ENCODE peak calls at places on chromosomes 16 and 17, in ten cellular contexts. Y is Caco-2, L is hypothalamus, F is A549, O is NCI-H1092 treated with DMSO at 0.1 percent for 48 hours, A is right cardiac atrium, D is left ventricle myocardium inferior, G is MV-4-11, H is ascending aorta, I is cerebellar cortex. S is an unnamed sample.

GRCh38 chr16:2512920-2513404 is 790 bp upstream of the ATP6V0C start:
- DNase-seq in Y (no peak), L (no peak), F (no peak), O (peak; percentile 66), A (no peak), D (no peak), G (no peak), H (no peak), I (no peak), S (no peak)

GRCh38 chr16:69520800-69521602 is 44.8 kb upstream of the NFAT5 start:
- DNase-seq in Y (no peak), L (no peak), F (no peak), O (no peak), A (no peak), D (no peak), G (peak; percentile 68), H (no peak), I (no peak), S (no peak)

GRCh38 chr17:38598995-38599394 is 6.8 kb downstream of the SRCIN1 start:
- DNase-seq in Y (no peak), L (no peak), F (no peak), O (no peak), A (no peak), D (no peak), G (no peak), H (no peak), I (no peak), S (no peak)

GRCh38 chr17:58156839-58157803 is 8.9 kb downstream of the OR4D1 start:
- DNase-seq in Y (no peak), L (no peak), F (peak; percentile 50), O (no peak), A (peak; percentile 33), D (peak; percentile 21), G (no peak), H (no peak), I (peak; percentile 55), S (peak; percentile 46)

GRCh38 chr17:76248013-76248782 is 7.9 kb upstream of the RNF157 start:
- DNase-seq in Y (no peak), L (no peak), F (no peak), O (no peak), A (no peak), D (no peak), G (peak; percentile 8), H (no peak), I (no peak), S (no peak)

GRCh38 chr17:7852919-7853692 is 1.8 kb upstream of the TMEM88 start:
- DNase-seq in Y (no peak), L (no peak), F (no peak), O (no peak), A (peak; percentile 28), D (no peak), G (no peak), H (no peak), I (no peak), S (no peak)

GRCh38 chr17:81978901-81979298 is 1.5 kb downstream of the ASPSCR1 start:
- DNase-seq in Y (no peak), L (no peak), F (no peak), O (no peak), A (no peak), D (no peak), G (no peak), H (no peak), I (no peak), S (peak; percentile 49)

GRCh38 chr17:78040561-78041400 is 82.3 kb downstream of the TNRC6C start:
- DNase-seq in Y (peak; percentile 76), L (peak; percentile 26), F (peak; percentile 81), O (peak; percentile 85), A (peak; percentile 59), D (peak; percentile 63), G (peak; percentile 77), H (peak; percentile 21), I (peak; percentile 81), S (peak; percentile 71)

GRCh38 chr17:52027081-52027480 is 131.4 kb downstream of the CA10 start:
- DNase-seq in Y (no peak), L (no peak), F (no peak), O (no peak), A (no peak), D (no peak), G (no peak), H (no peak), I (no peak), S (no peak)

GRCh38 chr16:72066747-72067146 is 3.7 kb downstream of the HPR start:
- DNase-seq in Y (no peak), L (no peak), F (peak; percentile 53), O (peak; percentile 44), A (no peak), D (no peak), G (peak; percentile 25), H (no peak), I (peak; percentile 43), S (peak; percentile 10)

GRCh38 chr16:25066747-25067631 is 44.6 kb upstream of the LCMT1 start:
- DNase-seq in Y (peak; percentile 80), L (peak; percentile 56), F (peak; percentile 75), O (peak; percentile 65), A (peak; percentile 86), D (peak; percentile 86), G (peak; percentile 67), H (peak; percentile 20), I (peak; percentile 73), S (peak; percentile 94)

GRCh38 chr17:79645777-79646088 is 34.9 kb upstream of the RBFOX3 start:
- DNase-seq in Y (peak; percentile 18), L (no peak), F (no peak), O (no peak), A (no peak), D (no peak), G (no peak), H (no peak), I (no peak), S (no peak)

GRCh38 chr17:82553210-82553930 is 33.8 kb downstream of the FOXK2 start:
- DNase-seq in Y (no peak), L (no peak), F (no peak), O (no peak), A (peak; percentile 51), D (no peak), G (no peak), H (no peak), I (peak; percentile 28), S (no peak)

GRCh38 chr17:21113106-21113690 is 13.6 kb upstream of the DHRS7B start:
- DNase-seq in Y (no peak), L (no peak), F (no peak), O (no peak), A (no peak), D (no peak), G (peak; percentile 45), H (no peak), I (no peak), S (no peak)

GRCh38 chr17:43006639-43007551 is at the start of gene IFI35:
- DNase-seq in Y (peak; percentile 87), L (peak; percentile 54), F (peak; percentile 85), O (no peak), A (peak; percentile 88), D (peak; percentile 85), G (peak; percentile 89), H (no peak), I (peak; percentile 74), S (peak; percentile 15)